ENCODE peak calls at places on chromosomes 6 and 20, in ten cellular contexts. Z, S, X, E, I, A, G, B, J and N are unnamed samples.
A peak's percentile ranks its signal among the peaks of the same experiment; 100 is the strongest.

GRCh38 chr6:121492536-121492935 is 57.1 kb downstream of the GJA1 start:
- DNase-seq in Z (no peak), G (no peak), B (no peak), X (no peak), J (no peak), S (no peak), I (no peak), A (no peak), E (no peak), N (no peak)

GRCh38 chr6:551405-551804 is 105.5 kb downstream of the HUS1B start:
- DNase-seq in I (peak; percentile 58), E (no peak), J (no peak), Z (no peak), G (no peak), S (no peak), B (no peak), A (no peak), X (no peak), N (no peak)

GRCh38 chr20:24693466-24694156 is 224.2 kb downstream of the SYNDIG1 start:
- DNase-seq in A (no peak), Z (no peak), J (no peak), X (no peak), I (no peak), G (no peak), S (no peak), B (no peak), E (no peak), N (no peak)

GRCh38 chr6:167702241-167702827 is 124.4 kb upstream of the AFDN start:
- DNase-seq in I (no peak), J (peak; percentile 60), G (no peak), S (no peak), Z (no peak), A (no peak), X (no peak), E (no peak), B (no peak), N (no peak)

GRCh38 chr6:119511024-119511423 is 161.5 kb upstream of the MAN1A1 start:
- DNase-seq in X (no peak), B (peak; percentile 66), E (no peak), A (no peak), G (no peak), J (no peak), I (no peak), S (no peak), Z (no peak), N (no peak)

GRCh38 chr20:53774487-53775203 is 181.0 kb upstream of the ZNF217 start:
- DNase-seq in Z (no peak), S (no peak), B (no peak), E (no peak), J (no peak), A (no peak), I (no peak), X (no peak), G (peak; percentile 74), N (no peak)

GRCh38 chr6:163585932-163586437 is 171.5 kb downstream of the QKI start:
- DNase-seq in E (no peak), Z (no peak), J (no peak), X (no peak), S (no peak), I (no peak), G (peak; percentile 70), A (peak; percentile 56), B (no peak), N (no peak)

GRCh38 chr6:30679765-30680535 is 6.5 kb downstream of the PPP1R18 start:
- DNase-seq in S (no peak), G (no peak), E (no peak), Z (no peak), A (no peak), X (no peak), J (no peak), I (no peak), B (no peak), N (no peak)

GRCh38 chr6:110090876-110091275 is 88.6 kb downstream of the WASF1 start:
- DNase-seq in A (no peak), Z (no peak), B (no peak), S (no peak), X (no peak), E (no peak), G (no peak), I (no peak), J (no peak), N (no peak)

GRCh38 chr6:44668976-44669934 is 281.7 kb downstream of the CDC5L start:
- DNase-seq in X (no peak), G (no peak), B (no peak), Z (no peak), I (no peak), S (no peak), J (no peak), A (no peak), E (no peak), N (no peak)

GRCh38 chr20:35742741-35743523 is 872 bp upstream of the RBM39 start:
- DNase-seq in S (peak; percentile 45), A (no peak), Z (no peak), G (peak; percentile 29), X (no peak), B (no peak), J (peak; percentile 21), E (no peak), I (no peak), N (peak; percentile 94)

GRCh38 chr20:1313236-1313964 is 15.5 kb downstream of the SDCBP2 start:
- DNase-seq in E (peak; percentile 43), G (peak; percentile 59), I (peak; percentile 48), J (peak; percentile 80), Z (peak; percentile 85), S (peak; percentile 29), B (peak; percentile 84), X (peak; percentile 73), A (peak; percentile 62), N (peak; percentile 79)

GRCh38 chr6:132133734-132134490 is 182.7 kb upstream of the CCN2 start:
- DNase-seq in E (no peak), I (no peak), Z (no peak), B (no peak), X (no peak), S (no peak), A (peak; percentile 70), J (no peak), G (no peak), N (no peak)

GRCh38 chr6:106334646-106335448 is 9.3 kb upstream of the ATG5 start:
- DNase-seq in G (peak; percentile 60), S (peak; percentile 40), Z (peak; percentile 20), A (no peak), B (peak; percentile 56), X (peak; percentile 14), J (peak; percentile 27), I (peak; percentile 27), E (no peak), N (peak; percentile 86)

GRCh38 chr20:1001981-1002681 is at the start of gene RSPO4:
- DNase-seq in I (no peak), X (peak; percentile 25), Z (peak; percentile 18), J (no peak), G (no peak), A (no peak), E (no peak), B (peak; percentile 8), S (no peak), N (no peak)

GRCh38 chr20:12640255-12640654 is 368.5 kb upstream of the SPTLC3 start:
- DNase-seq in I (no peak), E (no peak), B (no peak), Z (no peak), J (no peak), X (no peak), S (no peak), G (no peak), A (no peak), N (no peak)

GRCh38 chr6:37289931-37290330 is 32.0 kb upstream of the TMEM217 start:
- DNase-seq in B (no peak), E (no peak), I (peak; percentile 42), J (no peak), G (no peak), S (no peak), X (no peak), Z (no peak), A (no peak), N (no peak)

GRCh38 chr6:43978473-43979360 is 148.5 kb downstream of the MRPL14 start:
- DNase-seq in B (no peak), X (no peak), E (no peak), A (no peak), G (no peak), S (no peak), I (no peak), J (no peak), Z (no peak), N (no peak)

GRCh38 chr6:73252703-73253102 is 10.3 kb downstream of the KHDC1 start:
- DNase-seq in I (no peak), A (no peak), G (no peak), J (no peak), X (no peak), Z (no peak), B (no peak), E (no peak), S (no peak), N (no peak)

GRCh38 chr6:130020892-130021483 is 2.6 kb downstream of the L3MBTL3 start:
- DNase-seq in G (peak; percentile 83), X (peak; percentile 48), E (no peak), S (peak; percentile 6), Z (peak; percentile 78), B (peak; percentile 75), A (peak; percentile 92), J (peak; percentile 65), I (peak; percentile 75), N (peak; percentile 93)

GRCh38 chr6:57261896-57262295 is 39.8 kb upstream of the RAB23 start:
- DNase-seq in Z (no peak), G (no peak), J (no peak), X (no peak), I (no peak), A (no peak), E (no peak), S (no peak), B (no peak), N (no peak)

GRCh38 chr6:117206951-117207687 is 58.2 kb upstream of the VGLL2 start:
- DNase-seq in A (no peak), G (no peak), J (no peak), E (no peak), S (no peak), I (no peak), X (no peak), Z (no peak), B (no peak), N (no peak)

GRCh38 chr6:87968435-87969278 is 79.0 kb upstream of the SPACA1 start:
- DNase-seq in B (peak; percentile 78), I (no peak), Z (peak; percentile 10), S (peak; percentile 49), E (no peak), J (peak; percentile 74), A (no peak), X (peak; percentile 14), G (peak; percentile 0), N (no peak)

GRCh38 chr20:8518878-8519277 is 386.8 kb downstream of the PLCB1 start:
- DNase-seq in E (no peak), I (no peak), G (no peak), J (no peak), X (no peak), Z (no peak), B (no peak), A (no peak), S (no peak), N (no peak)

GRCh38 chr6:123575218-123575617 is 61.5 kb downstream of the TRDN start:
- DNase-seq in B (no peak), J (no peak), A (no peak), G (no peak), Z (no peak), E (no peak), S (peak; percentile 19), X (no peak), I (no peak), N (no peak)

GRCh38 chr6:109397020-109397419 is 14.8 kb upstream of the CD164 start:
- DNase-seq in Z (no peak), X (no peak), A (no peak), B (no peak), S (no peak), G (no peak), I (no peak), J (no peak), E (no peak), N (no peak)

GRCh38 chr20:6007094-6007528 is 46.7 kb downstream of the LRRN4 start:
- DNase-seq in A (no peak), Z (no peak), B (no peak), G (peak; percentile 19), X (no peak), J (no peak), I (no peak), S (no peak), E (no peak), N (peak; percentile 54)

GRCh38 chr6:21491955-21492354 is 101.6 kb upstream of the SOX4 start:
- DNase-seq in J (no peak), Z (no peak), B (no peak), X (no peak), A (no peak), I (no peak), E (no peak), S (no peak), G (no peak), N (no peak)